ENCODE peak calls at places on chromosome 11, in four cellular contexts. C is SK-N-SH, P is GM12878, I is K562. Y is an unnamed sample.

GRCh38 chr11:95121687-95122086 is 32.0 kb downstream of the ENDOD1 start:
- DNase-seq in C (no peak), P (no peak), I (no peak), Y (peak; percentile 9)

GRCh38 chr11:77068461-77069335 is 1.9 kb downstream of the CAPN5 start:
- DNase-seq in C (no peak), P (no peak), I (no peak), Y (no peak)

GRCh38 chr11:82869657-82870056 is 30.6 kb downstream of the PRCP start:
- DNase-seq in C (no peak), P (no peak), I (no peak), Y (no peak)

GRCh38 chr11:107139396-107139795 is 121.1 kb upstream of the GUCY1A2 start:
- DNase-seq in C (no peak), P (no peak), I (no peak), Y (no peak)

GRCh38 chr11:15307600-15307999 is 192.9 kb downstream of the INSC start:
- DNase-seq in C (no peak), P (no peak), I (no peak), Y (no peak)

GRCh38 chr11:123377355-123377754 is 52.7 kb upstream of the GRAMD1B start:
- DNase-seq in C (peak; percentile 70), P (no peak), I (no peak), Y (no peak)

GRCh38 chr11:117859061-117859460 is 17.4 kb downstream of the FXYD6 start:
- DNase-seq in C (no peak), P (no peak), I (no peak), Y (no peak)

GRCh38 chr11:122097419-122098001 is 18.5 kb downstream of the BLID start:
- DNase-seq in C (peak; percentile 32), P (no peak), I (no peak), Y (no peak)

GRCh38 chr11:45798793-45799441 is 6.0 kb upstream of the SLC35C1 start:
- DNase-seq in C (no peak), P (no peak), I (no peak), Y (peak; percentile 59)

GRCh38 chr11:114027941-114028340 is 31.6 kb upstream of the ZBTB16 start:
- DNase-seq in C (no peak), P (no peak), I (no peak), Y (no peak)

GRCh38 chr11:106989056-106989455 is 29.2 kb downstream of the GUCY1A2 start:
- DNase-seq in C (no peak), P (no peak), I (no peak), Y (no peak)

GRCh38 chr11:13685461-13686108 is 17.1 kb downstream of the FAR1 start:
- DNase-seq in C (no peak), P (no peak), I (no peak), Y (no peak)

GRCh38 chr11:126190792-126191191 is 20.7 kb downstream of the RPUSD4 start:
- DNase-seq in C (no peak), P (no peak), I (no peak), Y (no peak)

GRCh38 chr11:57311109-57311936 is 13.4 kb downstream of the TNKS1BP1 start:
- DNase-seq in C (peak; percentile 68), P (peak; percentile 16), I (peak; percentile 95), Y (peak; percentile 84)

GRCh38 chr11:122981388-122982264 is at the start of gene BSX:
- DNase-seq in C (no peak), P (no peak), I (peak; percentile 81), Y (peak; percentile 4)

GRCh38 chr11:124582565-124582964 is 12.8 kb downstream of the OR8A1 start:
- DNase-seq in C (no peak), P (no peak), I (no peak), Y (no peak)

GRCh38 chr11:2994336-2994730 is 2.2 kb upstream of the NAP1L4 start:
- DNase-seq in C (no peak), P (no peak), I (no peak), Y (no peak)

GRCh38 chr11:124577664-124578427 is 8.0 kb downstream of the OR8A1 start:
- DNase-seq in C (no peak), P (no peak), I (no peak), Y (no peak)

GRCh38 chr11:6721343-6721742 is 38.2 kb upstream of the MRPL17 start:
- DNase-seq in C (no peak), P (no peak), I (no peak), Y (no peak)

GRCh38 chr11:6724013-6724412 is 40.9 kb upstream of the MRPL17 start:
- DNase-seq in C (no peak), P (no peak), I (no peak), Y (no peak)

GRCh38 chr11:6725386-6725896 is 42.3 kb upstream of the MRPL17 start:
- DNase-seq in C (no peak), P (no peak), I (no peak), Y (peak; percentile 8)

DNA sequence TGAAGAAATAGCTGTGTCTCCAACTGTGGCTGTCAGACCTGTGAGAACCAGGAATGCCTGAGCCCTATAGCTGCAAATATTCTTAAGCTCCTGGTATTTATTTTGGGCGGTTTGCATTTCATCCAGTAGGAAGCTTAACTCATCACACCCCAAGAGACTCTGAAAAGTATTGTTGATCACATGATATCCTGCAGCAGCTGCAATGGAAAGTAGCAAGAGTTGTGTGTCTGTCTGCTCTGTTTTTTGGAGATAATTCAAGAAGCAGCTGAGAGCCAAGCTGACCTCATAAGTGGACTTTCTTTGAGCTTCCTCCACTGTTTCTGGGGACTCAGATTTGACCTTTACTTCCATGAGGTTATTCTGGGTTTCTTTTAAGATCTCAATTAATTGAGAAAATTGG is 36.4 kb upstream of the MRPL17 start:
- DNase-seq in C (no peak), P (no peak), I (no peak), Y (no peak)
- TF ChIP-seq FOXM1 in C (no peak), P (no peak), I (no peak), Y (no peak)

GRCh38 chr11:70511345-70511744 is 113.0 kb downstream of the CTTN start:
- DNase-seq in C (no peak), P (no peak), I (peak; percentile 23), Y (no peak)
- TF ChIP-seq RFX5 in C (no peak), P (no peak), I (no peak), Y (no peak)

GRCh38 chr11:917426-917825 is 6.8 kb upstream of the CHID1 start:
- DNase-seq in C (no peak), P (no peak), I (no peak), Y (no peak)

GRCh38 chr11:912266-912665 is 1.7 kb upstream of the CHID1 start:
- DNase-seq in C (no peak), P (no peak), I (no peak), Y (no peak)

GRCh38 chr11:913043-913442 is 2.4 kb upstream of the CHID1 start:
- DNase-seq in C (no peak), P (no peak), I (no peak), Y (no peak)

GRCh38 chr11:914204-914603 is 3.6 kb upstream of the CHID1 start:
- DNase-seq in C (no peak), P (no peak), I (no peak), Y (no peak)

DNA sequence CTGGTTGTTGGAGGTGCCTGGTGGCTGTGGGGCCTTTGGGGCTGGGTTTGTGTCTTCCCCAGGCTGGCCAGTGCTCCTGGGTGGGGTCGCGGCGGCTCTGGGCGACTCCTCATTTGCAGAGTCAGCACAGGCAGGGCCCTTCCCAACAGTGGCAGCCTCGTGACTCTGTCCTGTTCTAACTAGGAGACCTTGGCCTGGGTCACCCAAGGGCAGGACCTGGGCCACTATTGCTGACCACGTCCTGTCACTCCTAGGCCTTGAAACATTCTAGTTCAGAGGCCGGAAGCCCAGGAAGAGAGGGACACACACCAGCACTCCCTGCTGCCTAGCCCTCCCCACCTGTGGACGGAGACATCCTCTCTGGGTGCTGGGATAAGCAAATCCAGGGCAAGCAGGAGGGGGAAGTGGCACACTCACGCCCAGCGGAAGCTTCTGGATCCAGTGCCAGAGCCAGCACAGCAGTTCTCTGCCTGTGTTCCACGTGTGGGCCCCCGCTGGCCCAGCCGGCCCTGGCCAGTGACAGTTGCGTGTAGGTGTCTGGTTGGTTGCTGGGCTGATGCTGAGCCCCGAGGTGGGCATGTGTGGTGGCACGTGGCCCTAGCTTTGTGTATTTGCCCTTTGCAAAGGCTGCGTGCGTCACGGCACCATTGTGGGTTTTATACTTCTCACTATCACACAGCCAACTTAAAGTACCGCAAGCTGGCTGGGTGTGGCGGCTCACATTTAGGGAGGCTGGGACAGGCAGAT is 4.3 kb upstream of the CHID1 start:
- DNase-seq in C (no peak), P (no peak), I (no peak), Y (peak; percentile 68)
- TF ChIP-seq FOXM1 in C (no peak), P (no peak), I (no peak), Y (no peak)

GRCh38 chr11:86212212-86212611 is 32.3 kb upstream of the EED start:
- DNase-seq in C (no peak), P (no peak), I (no peak), Y (no peak)

GRCh38 chr11:86208572-86208971 is 36.0 kb upstream of the EED start:
- DNase-seq in C (no peak), P (no peak), I (no peak), Y (no peak)

GRCh38 chr11:86209806-86210657 is 34.5 kb upstream of the EED start:
- DNase-seq in C (no peak), P (no peak), I (no peak), Y (peak; percentile 94)

GRCh38 chr11:86211619-86212018 is 32.9 kb upstream of the EED start:
- DNase-seq in C (no peak), P (peak; percentile 74), I (no peak), Y (no peak)

GRCh38 chr11:86210898-86211297 is 33.7 kb upstream of the EED start:
- DNase-seq in C (no peak), P (no peak), I (no peak), Y (no peak)
- TF ChIP-seq RFX5 in C (no peak), P (no peak), I (no peak), Y (no peak)

DNA sequence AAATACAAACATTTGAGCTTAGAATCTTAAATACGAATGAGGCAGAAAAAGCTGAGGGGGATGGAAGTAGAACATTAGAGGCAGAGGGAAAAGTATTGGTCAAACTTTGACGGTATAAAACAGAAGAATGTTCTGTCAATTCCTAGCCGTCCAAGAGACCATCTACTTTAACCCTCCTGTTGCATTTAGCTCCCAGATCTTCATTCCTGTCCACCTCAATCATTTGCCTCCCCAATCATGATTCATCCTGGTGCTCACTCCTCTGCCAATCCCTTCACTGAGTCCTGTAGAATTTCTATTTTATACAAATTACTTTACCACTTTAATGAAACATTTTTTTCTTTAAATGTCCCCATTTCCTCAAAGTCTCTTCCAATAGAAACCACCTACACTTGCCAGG is 28.2 kb downstream of the C2CD3 start:
- DNase-seq in C (no peak), P (no peak), I (no peak), Y (no peak)
- TF ChIP-seq FOXM1 in C (no peak), P (no peak), I (no peak), Y (no peak)

GRCh38 chr11:115496892-115497291 is 7.3 kb downstream of the CADM1 start:
- DNase-seq in C (no peak), P (no peak), I (no peak), Y (peak; percentile 49)

GRCh38 chr11:115497303-115497702 is 6.9 kb downstream of the CADM1 start:
- DNase-seq in C (no peak), P (peak; percentile 38), I (no peak), Y (peak; percentile 67)

GRCh38 chr11:115499891-115500290 is 4.3 kb downstream of the CADM1 start:
- DNase-seq in C (no peak), P (no peak), I (no peak), Y (no peak)

GRCh38 chr11:115499241-115499799 is 4.9 kb downstream of the CADM1 start:
- DNase-seq in C (peak; percentile 40), P (no peak), I (no peak), Y (no peak)

GRCh38 chr11:115498354-115498753 is 5.9 kb downstream of the CADM1 start:
- DNase-seq in C (no peak), P (no peak), I (no peak), Y (no peak)
- TF ChIP-seq RFX5 in C (no peak), P (no peak), I (no peak), Y (no peak)

Y was measured in HepG2.